ENCODE peak calls at places on chromosomes 4 and X, in six cellular contexts. E, Q, X, I, P and Y are unnamed samples.

GRCh38 chrX:50813843-50814661 is at the start of gene SHROOM4:
- DNase-seq in E (no peak), Q (no peak), X (no peak), I (peak; percentile 88), P (no peak), Y (peak; percentile 79)

GRCh38 chr4:81502561-81502960 is 30.9 kb upstream of the RASGEF1B start:
- DNase-seq in E (no peak), Q (no peak), X (no peak), I (no peak), P (no peak), Y (no peak)

GRCh38 chrX:148567229-148567628 is 66.8 kb downstream of the AFF2 start:
- DNase-seq in E (no peak), Q (no peak), X (peak; percentile 0), I (peak; percentile 66), P (no peak), Y (no peak)

GRCh38 chr4:609400-610050 is 15.8 kb upstream of the PDE6B start:
- DNase-seq in E (no peak), Q (no peak), X (no peak), I (no peak), P (no peak), Y (peak; percentile 55)

GRCh38 chrX:28850955-28851354 is 263.7 kb downstream of the IL1RAPL1 start:
- DNase-seq in E (no peak), Q (no peak), X (no peak), I (no peak), P (no peak), Y (no peak)

GRCh38 chr4:183173580-183174526 is 74.8 kb downstream of the WWC2 start:
- DNase-seq in E (no peak), Q (no peak), X (no peak), I (no peak), P (no peak), Y (no peak)

GRCh38 chrX:16873106-16873505 is 2.9 kb upstream of the RBBP7 start:
- DNase-seq in E (no peak), Q (no peak), X (no peak), I (no peak), P (no peak), Y (no peak)

GRCh38 chr4:8097721-8098345 is 60.8 kb downstream of the ABLIM2 start:
- DNase-seq in E (no peak), Q (no peak), X (no peak), I (no peak), P (no peak), Y (no peak)

GRCh38 chr4:103011378-103012025 is 8.0 kb downstream of the SLC9B1 start:
- DNase-seq in E (no peak), Q (no peak), X (no peak), I (peak; percentile 32), P (peak; percentile 85), Y (no peak)

GRCh38 chr4:15737255-15737654 is 34.4 kb downstream of the BST1 start:
- DNase-seq in E (no peak), Q (no peak), X (no peak), I (no peak), P (no peak), Y (no peak)

GRCh38 chr4:11596989-11597388 is 168.3 kb upstream of the HS3ST1 start:
- DNase-seq in E (no peak), Q (no peak), X (no peak), I (no peak), P (no peak), Y (no peak)

GRCh38 chr4:144799486-144799885 is 153.5 kb downstream of the HHIP start:
- DNase-seq in E (no peak), Q (no peak), X (no peak), I (no peak), P (no peak), Y (no peak)

GRCh38 chr4:37685726-37686372 is 327 bp downstream of the RELL1 start:
- DNase-seq in E (peak; percentile 19), Q (peak; percentile 12), X (no peak), I (peak; percentile 82), P (peak; percentile 42), Y (peak; percentile 80)

GRCh38 chr4:130736436-130737185 is 1640.7 kb downstream of the C4orf33 start:
- DNase-seq in E (no peak), Q (no peak), X (no peak), I (no peak), P (no peak), Y (no peak)